ENCODE peak calls at places on chromosomes 11 and 22, in seven cellular contexts. J is CD8-positive, alpha-beta memory T cell; E is mammary epithelial cell; R is anterior cingulate cortex; A is left lung; K is astrocyte of the spinal cord; S is uterus. N is an unnamed sample.

GRCh38 chr11:19800162-19800561 is 87.5 kb downstream of the NAV2 start:
- DNase-seq in J (no peak), E (no peak), R (peak; percentile 17), A (no peak), K (no peak), S (no peak), N (no peak)

GRCh38 chr11:101215069-101215468 is 85.5 kb upstream of the PGR start:
- DNase-seq in J (no peak), E (peak; percentile 41), R (no peak), A (no peak), K (no peak), S (no peak), N (no peak)

GRCh38 chr11:35058318-35058717 is 80.7 kb upstream of the CD44 start:
- DNase-seq in J (peak; percentile 15), E (no peak), R (no peak), A (no peak), K (peak; percentile 92), S (no peak), N (no peak)

GRCh38 chr22:36197601-36198146 is 3.9 kb downstream of the APOL4 start:
- DNase-seq in J (no peak), E (no peak), R (no peak), A (no peak), K (no peak), S (peak; percentile 39), N (no peak)

GRCh38 chr11:95264881-95265280 is 33.9 kb upstream of the SESN3 start:
- DNase-seq in J (no peak), E (no peak), R (no peak), A (no peak), K (no peak), S (no peak), N (no peak)

GRCh38 chr11:76664578-76665061 is 5.9 kb downstream of the LRRC32 start:
- DNase-seq in J (no peak), E (no peak), R (no peak), A (peak; percentile 30), K (no peak), S (no peak), N (no peak)

GRCh38 chr11:20617346-20617745 is 17.9 kb downstream of the SLC6A5 start:
- DNase-seq in J (no peak), E (no peak), R (no peak), A (no peak), K (no peak), S (no peak), N (no peak)

GRCh38 chr11:117189191-117189940 is 9.8 kb upstream of the TAGLN start:
- DNase-seq in J (no peak), E (no peak), R (no peak), A (peak; percentile 80), K (no peak), S (peak; percentile 16), N (peak; percentile 62)